ENCODE peak calls at places on chromosomes 5 and 9, in eight cellular contexts. H is effector memory CD4-positive, alpha-beta T cell; C is breast epithelium; P is adrenal gland; B is heart right ventricle; U is bronchial epithelial cell; Y is ovary; E is SJSA1. O is an unnamed sample.

GRCh38 chr9:76298497-76299144 is 95.6 kb downstream of the RFK start:
- DNase-seq in H (no peak), C (no peak), P (no peak), B (no peak), U (peak; percentile 52), Y (no peak), E (no peak), O (no peak)

GRCh38 chr9:70945301-70945700 is 176.1 kb downstream of the TRPM3 start:
- DNase-seq in H (no peak), C (no peak), P (no peak), B (no peak), U (peak; percentile 32), Y (no peak), E (no peak), O (no peak)

GRCh38 chr5:96783326-96783725 is 24.4 kb downstream of the ERAP1 start:
- DNase-seq in H (no peak), C (no peak), P (no peak), B (no peak), U (no peak), Y (no peak), E (no peak), O (no peak)

GRCh38 chr5:67548520-67549262 is 352.1 kb upstream of the CD180 start:
- DNase-seq in H (no peak), C (no peak), P (no peak), B (no peak), U (no peak), Y (no peak), E (no peak), O (no peak)

GRCh38 chr9:128494108-128494742 is 10.3 kb upstream of the GLE1 start:
- DNase-seq in H (no peak), C (peak; percentile 74), P (peak; percentile 90), B (peak; percentile 64), U (no peak), Y (peak; percentile 54), E (no peak), O (peak; percentile 13)

GRCh38 chr9:94139672-94140417 is 55.6 kb downstream of the PTPDC1 start:
- DNase-seq in H (no peak), C (peak; percentile 82), P (peak; percentile 96), B (peak; percentile 90), U (peak; percentile 90), Y (peak; percentile 94), E (peak; percentile 87), O (no peak)

GRCh38 chr9:132973166-132973565 is 5.3 kb upstream of the GFI1B start:
- DNase-seq in H (no peak), C (no peak), P (no peak), B (no peak), U (no peak), Y (no peak), E (no peak), O (peak; percentile 36)

GRCh38 chr5:39299962-39300361 is 64.3 kb downstream of the C9 start:
- DNase-seq in H (no peak), C (no peak), P (no peak), B (no peak), U (no peak), Y (no peak), E (no peak), O (no peak)

GRCh38 chr9:70131296-70131695 is 87.6 kb downstream of the MAMDC2 start:
- DNase-seq in H (no peak), C (no peak), P (no peak), B (no peak), U (no peak), Y (no peak), E (no peak), O (no peak)

GRCh38 chr9:107847977-107848376 is 358.4 kb upstream of the KLF4 start:
- DNase-seq in H (no peak), C (no peak), P (no peak), B (no peak), U (peak; percentile 46), Y (no peak), E (no peak), O (no peak)

GRCh38 chr9:18255747-18256146 is 218.2 kb upstream of the ADAMTSL1 start:
- DNase-seq in H (no peak), C (no peak), P (no peak), B (no peak), U (no peak), Y (no peak), E (no peak), O (no peak)

GRCh38 chr5:86039351-86039750 is 578.4 kb upstream of the COX7C start:
- DNase-seq in H (no peak), C (no peak), P (no peak), B (no peak), U (no peak), Y (no peak), E (no peak), O (no peak)

GRCh38 chr5:173714551-173715428 is 98.3 kb upstream of the BOD1 start:
- DNase-seq in H (no peak), C (no peak), P (peak; percentile 86), B (no peak), U (peak; percentile 80), Y (no peak), E (peak; percentile 78), O (no peak)

GRCh38 chr9:18215626-18216025 is 258.3 kb upstream of the ADAMTSL1 start:
- DNase-seq in H (no peak), C (no peak), P (no peak), B (no peak), U (no peak), Y (no peak), E (no peak), O (no peak)

GRCh38 chr9:33952066-33952465 is 96.6 kb downstream of the UBAP2 start:
- DNase-seq in H (no peak), C (no peak), P (no peak), B (no peak), U (no peak), Y (no peak), E (no peak), O (no peak)

GRCh38 chr5:39896104-39896503 is 471.3 kb upstream of the DAB2 start:
- DNase-seq in H (no peak), C (no peak), P (no peak), B (no peak), U (no peak), Y (no peak), E (no peak), O (no peak)

GRCh38 chr5:150779397-150780179 is 1.0 kb downstream of the SMIM3 start:
- DNase-seq in H (no peak), C (no peak), P (no peak), B (no peak), U (no peak), Y (no peak), E (no peak), O (no peak)

GRCh38 chr5:61587120-61587519 is 255.1 kb downstream of the ZSWIM6 start:
- DNase-seq in H (no peak), C (no peak), P (no peak), B (no peak), U (no peak), Y (no peak), E (peak; percentile 72), O (no peak)

GRCh38 chr9:127397722-127398647 is 1.0 kb downstream of the SLC2A8 start:
- DNase-seq in H (no peak), C (no peak), P (peak; percentile 80), B (peak; percentile 39), U (peak; percentile 13), Y (peak; percentile 39), E (peak; percentile 63), O (peak; percentile 82)

GRCh38 chr9:89991204-89991790 is 386.5 kb downstream of the GADD45G start:
- DNase-seq in H (no peak), C (no peak), P (no peak), B (no peak), U (peak; percentile 68), Y (no peak), E (no peak), O (no peak)

GRCh38 chr5:178525906-178526732 is 64.1 kb downstream of the COL23A1 start:
- DNase-seq in H (no peak), C (no peak), P (no peak), B (no peak), U (no peak), Y (no peak), E (no peak), O (no peak)

DNA sequence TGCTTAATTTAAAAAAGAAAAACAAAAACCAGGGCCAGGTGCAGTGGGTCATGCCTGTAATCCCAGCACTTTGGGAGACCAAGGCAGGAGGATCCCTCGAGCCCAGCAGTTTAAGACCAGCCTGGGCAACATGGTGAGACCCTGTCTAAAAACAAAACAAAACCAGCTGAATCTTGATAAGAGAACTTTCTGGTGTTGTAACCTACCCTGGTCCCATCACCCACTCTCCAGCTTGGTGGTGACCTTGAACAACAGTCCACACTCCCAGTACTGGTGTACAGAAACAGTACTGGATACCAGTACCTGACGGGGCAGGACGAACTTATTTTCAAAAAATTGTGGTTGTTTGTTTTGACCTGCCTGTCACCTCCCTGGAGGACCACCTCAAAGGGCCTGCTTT is 30.9 kb downstream of the CLTA start:
- DNase-seq in H (no peak), C (no peak), P (no peak), B (no peak), U (no peak), Y (no peak), E (no peak), O (no peak)
- H3K36me3 ChIP-seq in H (peaks cover 63% of the 10 kb centered on the region), C (peaks cover 9% of the 10 kb centered on the region), P (no peaks in the 10 kb centered on the region), B (peaks cover 9% of the 10 kb centered on the region), U (peaks cover 9% of the 10 kb centered on the region), Y (no peaks in the 10 kb centered on the region), E (peaks cover 22% of the 10 kb centered on the region), O (peaks cover 23% of the 10 kb centered on the region)

GRCh38 chr5:123705741-123706140 is 193.8 kb downstream of the CSNK1G3 start:
- DNase-seq in H (no peak), C (no peak), P (no peak), B (no peak), U (peak; percentile 45), Y (no peak), E (no peak), O (no peak)
- H3K4me3 ChIP-seq in H (no peak overlapping the region), C (no peak overlapping the region), P (no peak overlapping the region), B (no peak overlapping the region), U (no peak overlapping the region), Y (no peak overlapping the region), E (no peak overlapping the region), O (no peak overlapping the region)

GRCh38 chr5:1058549-1058945 is 49.9 kb downstream of the NKD2 start:
- DNase-seq in H (no peak), C (no peak), P (no peak), B (no peak), U (no peak), Y (no peak), E (no peak), O (no peak)
- H3K36me3 ChIP-seq in H (peaks cover 77% of the 10 kb centered on the region), C (no peaks in the 10 kb centered on the region), P (no peaks in the 10 kb centered on the region), B (peaks cover 5% of the 10 kb centered on the region), U (no peaks in the 10 kb centered on the region), Y (no peaks in the 10 kb centered on the region), E (peaks cover 42% of the 10 kb centered on the region), O (peaks cover 3% of the 10 kb centered on the region)

GRCh38 chr5:43036856-43037711 is 3.0 kb downstream of the ANXA2R start:
- DNase-seq in H (no peak), C (no peak), P (no peak), B (peak; percentile 34), U (no peak), Y (no peak), E (no peak), O (no peak)

GRCh38 chr5:43033845-43034590 is 6.1 kb downstream of the ANXA2R start:
- DNase-seq in H (no peak), C (no peak), P (no peak), B (no peak), U (no peak), Y (no peak), E (no peak), O (peak; percentile 22)

GRCh38 chr5:43037929-43038510 is 2.1 kb downstream of the ANXA2R start:
- DNase-seq in H (peak; percentile 33), C (no peak), P (no peak), B (peak; percentile 28), U (peak; percentile 8), Y (no peak), E (no peak), O (no peak)

GRCh38 chr5:43036409-43036808 is 3.7 kb downstream of the ANXA2R start:
- DNase-seq in H (no peak), C (no peak), P (no peak), B (no peak), U (no peak), Y (no peak), E (no peak), O (no peak)

GRCh38 chr5:43034591-43034968 is 5.5 kb downstream of the ANXA2R start:
- DNase-seq in H (no peak), C (no peak), P (no peak), B (no peak), U (no peak), Y (no peak), E (no peak), O (no peak)
- H3K4me3 ChIP-seq in H (no peak overlapping the region), C (no peak overlapping the region), P (no peak overlapping the region), B (peak overlapping the region; percentile 48), U (no peak overlapping the region), Y (no peak overlapping the region), E (no peak overlapping the region), O (no peak overlapping the region)

O was measured in H7.